ENCODE peak calls at places on chromosomes 11 and 22, in four cellular contexts. J, S, R and H are unnamed samples.

GRCh38 chr11:134346101-134346975 is 14.6 kb downstream of the GLB1L2 start:
- DNase-seq in S (no peak), J (no peak), R (peak), H (no peak)

GRCh38 chr11:61158691-61159381 is 2.4 kb downstream of the VPS37C start:
- DNase-seq in J (peak), S (no peak), R (peak), H (no peak)

GRCh38 chr11:62613275-62613864 is 313 bp downstream of the ROM1 start:
- DNase-seq in S (no peak), R (no peak), J (no peak), H (no peak)

GRCh38 chr11:59918494-59918893 is 19.7 kb upstream of the OOSP1 start:
- DNase-seq in J (no peak), R (no peak), S (no peak), H (no peak)

GRCh38 chr11:78100276-78101040 is 20.8 kb upstream of the NDUFC2 start:
- DNase-seq in S (no peak), J (no peak), R (no peak), H (no peak)

GRCh38 chr11:69178819-69179482 is 23.2 kb downstream of the SMIM38 start:
- DNase-seq in J (no peak), S (no peak), R (no peak), H (no peak)

GRCh38 chr22:45208696-45208992 is 32.0 kb downstream of the KIAA0930 start:
- DNase-seq in R (no peak), S (no peak), J (no peak), H (no peak)

GRCh38 chr11:133047036-133047800 is 485.1 kb downstream of the OPCML start:
- DNase-seq in S (no peak), R (no peak), J (no peak), H (no peak)

GRCh38 chr11:8259316-8259995 is 4.2 kb downstream of the LMO1 start:
- DNase-seq in J (no peak), R (no peak), S (no peak), H (no peak)

GRCh38 chr11:35905901-35906661 is 37.8 kb upstream of the LDLRAD3 start:
- DNase-seq in S (no peak), J (no peak), R (no peak), H (no peak)

GRCh38 chr11:92308366-92308765 is 83.7 kb downstream of the FAT3 start:
- DNase-seq in R (no peak), J (no peak), S (no peak), H (no peak)

GRCh38 chr11:122632178-122632824 is 23.2 kb upstream of the UBASH3B start:
- DNase-seq in R (no peak), S (no peak), J (no peak), H (no peak)

GRCh38 chr22:32644252-32645100 is 157.0 kb upstream of the TIMP3 start:
- DNase-seq in R (peak), S (no peak), J (peak), H (no peak)

GRCh38 chr22:29617922-29618629 is 14.6 kb downstream of the NF2 start:
- DNase-seq in S (no peak), R (peak), J (peak), H (no peak)

GRCh38 chr11:75969626-75970308 is 154.8 kb downstream of the UVRAG start:
- DNase-seq in S (no peak), R (peak), J (peak), H (no peak)

GRCh38 chr11:35763772-35764171 is 101.2 kb downstream of the TRIM44 start:
- DNase-seq in S (no peak), J (no peak), R (no peak), H (no peak)

GRCh38 chr11:80167766-80168165 is 726.9 kb upstream of the TENM4 start:
- DNase-seq in S (no peak), R (no peak), J (no peak), H (no peak)

GRCh38 chr11:79546366-79546765 is 105.5 kb upstream of the TENM4 start:
- DNase-seq in J (no peak), S (no peak), R (no peak), H (no peak)

GRCh38 chr11:94558468-94558867 is 8.7 kb upstream of the PIWIL4 start:
- DNase-seq in S (no peak), J (no peak), R (no peak), H (no peak)

GRCh38 chr22:50206599-50206998 is 5.8 kb downstream of the SELENOO start:
- DNase-seq in J (peak), R (no peak), S (no peak), H (no peak)

GRCh38 chr11:89067264-89067663 is 1.5 kb upstream of the GRM5 start:
- DNase-seq in J (no peak), R (no peak), S (no peak), H (no peak)

GRCh38 chr11:69881467-69882269 is 62.5 kb upstream of the FGF3 start:
- DNase-seq in S (no peak), J (no peak), R (peak), H (no peak)

GRCh38 chr11:78037056-78037455 is 14.0 kb upstream of the KCTD14 start:
- DNase-seq in J (no peak), S (no peak), R (peak), H (no peak)

GRCh38 chr11:101960231-101960630 is 43.9 kb upstream of the ANGPTL5 start:
- DNase-seq in S (no peak), R (no peak), J (no peak), H (no peak)

GRCh38 chr11:33532257-33532656 is 168.4 kb downstream of the C11orf91 start:
- DNase-seq in J (no peak), S (no peak), R (no peak), H (no peak)

GRCh38 chr11:114087028-114087427 is 27.5 kb downstream of the ZBTB16 start:
- DNase-seq in R (no peak), S (no peak), J (no peak), H (no peak)

GRCh38 chr11:59669611-59670009 is 773 bp upstream of the PATL1 start:
- DNase-seq in R (no peak), J (peak), S (no peak), H (no peak)